ENCODE peak calls at places on chromosomes 3 and 15, in six cellular contexts. H is RCC 7860, I is NCI-H1092 treated with DMSO at 0.1 percent for 48 hours, G is WTC11, J is left lobe of liver, A is T-cell. K is an unnamed sample.

GRCh38 chr15:66893294-66893693 is 172.1 kb upstream of the SMAD3 start:
- DNase-seq in H (no peak), I (no peak), G (no peak), J (no peak), A (no peak), K (no peak)

GRCh38 chr3:20700702-20701101 is 514.7 kb upstream of the SGO1 start:
- DNase-seq in H (no peak), I (peak), G (no peak), J (no peak), A (no peak), K (no peak)

GRCh38 chr3:150746791-150747590 is 16.0 kb downstream of the SIAH2 start:
- DNase-seq in H (no peak), I (no peak), G (no peak), J (no peak), A (no peak), K (no peak)

GRCh38 chr15:81265944-81266775 is 57.8 kb downstream of the STARD5 start:
- DNase-seq in H (peak), I (peak), G (peak), J (peak), A (peak), K (peak)

GRCh38 chr3:170301404-170301803 is 56.1 kb upstream of the SKIL start:
- DNase-seq in H (no peak), I (no peak), G (no peak), J (no peak), A (no peak), K (no peak)

GRCh38 chr3:41987627-41988026 is 25.7 kb upstream of the ULK4 start:
- DNase-seq in H (no peak), I (no peak), G (no peak), J (no peak), A (no peak), K (no peak)

GRCh38 chr3:136960838-136961836 is 3.4 kb downstream of the IL20RB start:
- DNase-seq in H (peak), I (no peak), G (no peak), J (no peak), A (no peak), K (peak)

GRCh38 chr3:134388748-134389485 is 14.7 kb upstream of the AMOTL2 start:
- DNase-seq in H (no peak), I (no peak), G (no peak), J (no peak), A (no peak), K (no peak)

GRCh38 chr3:122294365-122294764 is 30.7 kb upstream of the CSTA start:
- DNase-seq in H (no peak), I (no peak), G (no peak), J (no peak), A (no peak), K (no peak)